ENCODE peak calls at places on chromosomes 11 and 22, in ten cellular contexts. J is NCI-H774; L is stimulated activated CD4-positive, alpha-beta T cell treated with anti-CD3 and anti-CD28 coated beads, Interleukin-15, amount 100 ng/mL, for 24 hours; G is neuronal stem cell; E is coronary artery; Q is NCI-H1417; R is HEK293T; Y is C1 segment of cervical spinal cord; C is small intestine; A is NCI-H460. B is an unnamed sample.

GRCh38 chr22:47275479-47276218 is 513.2 kb downstream of the TBC1D22A start:
- DNase-seq in J (no peak), R (no peak), C (no peak), Q (no peak), A (no peak), E (no peak), G (no peak), L (no peak), Y (no peak), B (no peak)

GRCh38 chr11:63729326-63729725 is 39.2 kb downstream of the ZFTA start:
- DNase-seq in J (no peak), C (no peak), L (no peak), E (no peak), A (no peak), Y (no peak), Q (no peak), R (no peak), G (no peak), B (no peak)

GRCh38 chr11:77062924-77063323 is 3.8 kb upstream of the CAPN5 start:
- DNase-seq in Q (no peak), C (no peak), A (no peak), E (no peak), Y (no peak), G (no peak), R (no peak), L (no peak), J (no peak), B (no peak)

GRCh38 chr11:11406652-11407051 is 53.6 kb upstream of the CSNK2A3 start:
- DNase-seq in A (no peak), Y (no peak), R (no peak), J (no peak), C (no peak), E (no peak), L (no peak), G (no peak), Q (no peak), B (no peak)

GRCh38 chr11:26087095-26087935 is 244.6 kb upstream of the ANO3 start:
- DNase-seq in C (no peak), G (no peak), Y (no peak), L (no peak), Q (peak), J (no peak), A (no peak), R (no peak), E (no peak), B (no peak)

GRCh38 chr11:66727282-66727882 is 1.6 kb downstream of the SPTBN2 start:
- DNase-seq in E (no peak), J (peak), G (no peak), R (peak), C (peak), L (peak), Y (no peak), A (no peak), Q (peak), B (no peak)

GRCh38 chr11:57475191-57475590 is 14.9 kb downstream of the RTN4RL2 start:
- DNase-seq in L (no peak), C (no peak), R (no peak), A (no peak), Y (no peak), E (no peak), G (no peak), Q (no peak), J (no peak), B (no peak)

GRCh38 chr22:37782340-37783168 is 25.2 kb upstream of the GCAT start:
- DNase-seq in L (no peak), Y (no peak), A (no peak), C (no peak), R (no peak), E (no peak), Q (no peak), J (no peak), G (no peak), B (no peak)

GRCh38 chr11:26522912-26523610 is 49.0 kb downstream of the MUC15 start:
- DNase-seq in C (peak), E (no peak), Q (peak), G (no peak), A (no peak), R (no peak), Y (no peak), L (no peak), J (no peak), B (no peak)

GRCh38 chr11:84419576-84419975 is 1133.4 kb upstream of the CCDC90B start:
- DNase-seq in Y (no peak), Q (no peak), L (no peak), J (peak), R (no peak), C (no peak), A (no peak), G (peak), E (no peak), B (no peak)

GRCh38 chr11:74460065-74460464 is 7.3 kb downstream of the KCNE3 start:
- DNase-seq in A (no peak), C (no peak), R (no peak), Q (no peak), L (no peak), Y (no peak), J (no peak), E (no peak), G (no peak), B (no peak)

GRCh38 chr11:13772223-13773046 is 104.0 kb downstream of the FAR1 start:
- DNase-seq in R (peak), Q (peak), A (peak), Y (no peak), C (peak), E (no peak), L (peak), G (peak), J (peak), B (no peak)

GRCh38 chr11:32016111-32016510 is 74.8 kb upstream of the RCN1 start:
- DNase-seq in A (no peak), Q (no peak), J (no peak), E (no peak), L (no peak), G (no peak), Y (no peak), R (no peak), C (no peak), B (no peak)

GRCh38 chr11:74948546-74948897 is 369 bp downstream of the XRRA1 start:
- DNase-seq in J (no peak), L (no peak), Q (peak), G (no peak), Y (no peak), E (no peak), A (no peak), R (no peak), C (no peak), B (no peak)

GRCh38 chr22:49297871-49298721 is 529.6 kb downstream of the BRD1 start:
- DNase-seq in J (no peak), L (no peak), A (no peak), Q (no peak), Y (no peak), G (no peak), C (no peak), E (peak), R (no peak), B (peak)

GRCh38 chr11:15006139-15006759 is 34.1 kb upstream of the CALCA start:
- DNase-seq in J (no peak), Q (peak), E (no peak), A (peak), Y (no peak), L (peak), C (peak), R (peak), G (no peak), B (no peak)

GRCh38 chr11:112831041-112831440 is 130.2 kb upstream of the NCAM1 start:
- DNase-seq in G (no peak), R (no peak), C (no peak), A (no peak), E (peak), L (no peak), J (no peak), Q (no peak), Y (no peak), B (no peak)

GRCh38 chr11:95108159-95108611 is 18.5 kb downstream of the ENDOD1 start:
- DNase-seq in E (no peak), R (no peak), L (no peak), J (no peak), Y (no peak), Q (no peak), G (no peak), C (no peak), A (no peak), B (no peak)

GRCh38 chr11:123429336-123429735 is 733 bp upstream of the GRAMD1B start:
- DNase-seq in R (no peak), A (no peak), Y (no peak), G (no peak), Q (no peak), L (no peak), C (no peak), J (no peak), E (no peak), B (no peak)

GRCh38 chr11:103532133-103532788 is 423.0 kb downstream of the DYNC2H1 start:
- DNase-seq in A (no peak), Y (no peak), Q (no peak), E (no peak), G (no peak), C (no peak), J (no peak), R (no peak), L (no peak), B (no peak)

GRCh38 chr11:63813563-63814382 is 517 bp downstream of the SPINDOC start:
- DNase-seq in A (no peak), C (no peak), G (peak), E (no peak), R (peak), J (peak), Q (peak), L (peak), Y (no peak), B (no peak)

GRCh38 chr11:7488681-7489080 is 3.4 kb downstream of the OLFML1 start:
- DNase-seq in Y (no peak), E (no peak), R (no peak), Q (no peak), G (no peak), L (no peak), J (no peak), A (no peak), C (no peak), B (no peak)

GRCh38 chr22:37137903-37138665 is 11.6 kb downstream of the IL2RB start:
- DNase-seq in A (no peak), R (no peak), Q (no peak), E (no peak), Y (no peak), G (no peak), C (no peak), J (no peak), L (peak), B (no peak)

GRCh38 chr11:8871283-8871775 is 39.7 kb upstream of the AKIP1 start:
- DNase-seq in C (peak), A (peak), Q (peak), L (no peak), E (peak), Y (no peak), J (no peak), G (peak), R (peak), B (no peak)

GRCh38 chr11:17381156-17381555 is 7.3 kb downstream of the KCNJ11 start:
- DNase-seq in Y (no peak), C (no peak), R (no peak), G (no peak), A (no peak), Q (no peak), L (no peak), E (no peak), J (no peak), B (no peak)

GRCh38 chr11:117919326-117920275 is 9.6 kb downstream of the TMPRSS13 start:
- DNase-seq in J (no peak), A (no peak), E (no peak), Y (no peak), C (no peak), Q (no peak), R (no peak), G (no peak), L (peak), B (no peak)

GRCh38 chr22:40685406-40685805 is 6.1 kb downstream of the MCHR1 start:
- DNase-seq in C (peak), Q (no peak), Y (no peak), E (no peak), J (no peak), G (no peak), A (no peak), R (no peak), L (no peak), B (no peak)